ENCODE peak calls at places on chromosome 2, in seven cellular contexts. K is effector memory CD4-positive, alpha-beta T cell; U is hepatocyte; A is small intestine; B is HAP-1; V is neural progenitor cell; P is psoas muscle. T is an unnamed sample. For H3K4me1, the result is how much of the 10 kb centered on the place peaks cover.

GRCh38 chr2:163505281-163505680 is 230.5 kb downstream of the FIGN start:
- DNase-seq in K (no peak), U (no peak), A (no peak), B (no peak), V (no peak), P (no peak), T (no peak)

GRCh38 chr2:241274127-241274526 is 41.3 kb downstream of the HDLBP start:
- DNase-seq in K (no peak), U (no peak), A (peak), B (no peak), V (no peak), P (no peak), T (no peak)

GRCh38 chr2:59920961-59921360 is 632.5 kb downstream of the BCL11A start:
- DNase-seq in K (no peak), U (no peak), A (no peak), B (no peak), V (no peak), P (no peak), T (no peak)

GRCh38 chr2:205169453-205169852 is 512.8 kb upstream of the NRP2 start:
- DNase-seq in K (no peak), U (no peak), A (no peak), B (no peak), V (no peak), P (no peak), T (no peak)

GRCh38 chr2:10536569-10537133 is 88.5 kb upstream of the ODC1 start:
- DNase-seq in K (no peak), U (no peak), A (no peak), B (no peak), V (no peak), P (no peak), T (no peak)

GRCh38 chr2:173017657-173018420 is 57.8 kb upstream of the MAP3K20 start:
- DNase-seq in K (no peak), U (no peak), A (no peak), B (no peak), V (no peak), P (no peak), T (peak)

GRCh38 chr2:23686405-23687029 is 240.4 kb downstream of the ATAD2B start:
- DNase-seq in K (no peak), U (no peak), A (no peak), B (no peak), V (no peak), P (peak), T (no peak)

GRCh38 chr2:233381013-233381995 is 27.0 kb downstream of the DGKD start:
- DNase-seq in K (no peak), U (no peak), A (no peak), B (no peak), V (no peak), P (no peak), T (no peak)

DNA sequence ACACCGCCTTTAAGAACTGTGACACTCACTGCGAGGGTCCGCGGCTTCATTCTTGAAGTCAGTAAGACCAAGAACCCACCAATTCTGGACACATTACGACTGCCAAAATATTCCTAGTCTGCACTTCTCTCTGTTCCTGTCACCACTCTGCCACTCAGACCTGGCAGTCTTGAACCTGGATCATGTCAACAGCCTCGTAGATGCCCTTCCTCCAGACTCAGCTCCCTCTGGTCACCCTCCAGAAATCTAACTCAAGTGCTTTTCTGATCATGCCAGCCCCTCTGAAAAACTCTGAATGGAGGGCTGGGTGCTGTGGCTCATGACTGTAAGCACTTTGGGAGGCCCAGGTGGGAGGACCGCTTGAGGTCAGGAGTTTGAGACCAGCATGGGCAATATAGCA is 20.3 kb downstream of the AAK1 start:
- DNase-seq in K (no peak), U (no peak), A (no peak), B (no peak), V (no peak), P (no peak), T (no peak)
- H3K4me1 ChIP-seq in K (half or more), U (under half), A (under half), B (under half), V (under half), P (under half), T (under half)

GRCh38 chr2:25361261-25362048 is 19.7 kb upstream of the DNMT3A start:
- DNase-seq in K (no peak), U (no peak), A (no peak), B (no peak), V (no peak), P (no peak), T (no peak)
- H3K4me3 ChIP-seq in K (peak), U (no peak), A (no peak), B (no peak), V (peak), P (peak), T (peak)

DNA sequence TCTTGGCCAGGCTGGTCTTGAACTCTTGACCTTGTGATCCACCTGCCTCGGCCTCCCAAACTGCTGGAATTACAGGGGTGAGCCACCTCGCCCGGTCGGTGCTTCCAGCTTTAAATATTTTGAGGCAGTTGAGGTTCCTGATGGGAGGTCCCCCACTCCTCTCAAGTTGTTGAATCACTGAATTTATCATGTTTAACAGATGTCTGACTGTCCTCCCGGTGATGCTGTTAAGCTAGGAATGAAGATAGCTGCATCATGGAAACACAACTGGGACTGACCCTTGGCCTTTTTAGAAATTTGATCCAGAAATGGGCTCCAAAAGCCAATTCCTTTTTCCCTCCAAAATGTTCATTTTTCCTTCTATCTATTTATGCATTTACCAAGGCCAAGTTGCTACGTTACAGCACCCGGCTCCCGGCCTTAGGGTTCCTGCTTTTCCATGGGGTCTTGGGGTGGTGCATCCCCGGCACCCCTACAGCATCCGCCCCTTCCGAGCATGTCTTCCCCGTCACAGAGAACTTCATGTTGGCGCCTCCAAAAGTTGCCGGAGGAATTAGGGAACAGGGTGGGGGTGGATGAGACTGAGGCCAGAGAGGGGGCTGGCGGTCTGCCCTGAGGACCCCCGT is 43.9 kb downstream of the PAX8 start:
- DNase-seq in K (no peak), U (no peak), A (no peak), B (no peak), V (no peak), P (no peak), T (no peak)
- H3K4me1 ChIP-seq in K (under half), U (under half), A (under half), B (under half), V (under half), P (under half), T (under half)

GRCh38 chr2:110675679-110676078 is 2.2 kb downstream of the BUB1 start:
- DNase-seq in K (no peak), U (no peak), A (no peak), B (no peak), V (no peak), P (no peak), T (no peak)
- H3K4me3 ChIP-seq in K (no peak), U (no peak), A (no peak), B (no peak), V (peak), P (no peak), T (no peak)

GRCh38 chr2:127080941-127081769 is 25.8 kb downstream of the BIN1 start:
- DNase-seq in K (peak), U (no peak), A (peak), B (no peak), V (no peak), P (peak), T (no peak)
- H3K4me1 ChIP-seq in K (half or more), U (half or more), A (under half), B (under half), V (under half), P (half or more), T (under half)

T was measured in right cardiac atrium.